ENCODE peak calls at places on chromosome 20, in seven cellular contexts. One of them, this sample, is unnamed.

GRCh38 chr20:19021406-19022117 is 190.9 kb upstream of the SLC24A3 start:
- DNase-seq in IMR-90: no peak
- DNase-seq in mesenchymal stem cell: no peak
- DNase-seq in mesendoderm: no peak
- DNase-seq in H9: no peak
- DNase-seq in trophoblast cell: no peak
- DNase-seq in H1: peak
- DNase-seq in this sample: no peak

GRCh38 chr20:4068708-4069107 is 53.4 kb upstream of the RNF24 start:
- DNase-seq in trophoblast cell: no peak
- DNase-seq in IMR-90: no peak
- DNase-seq in H9: no peak
- DNase-seq in H1: no peak
- DNase-seq in mesenchymal stem cell: no peak
- DNase-seq in mesendoderm: no peak
- DNase-seq in this sample: no peak

GRCh38 chr20:4011226-4011975 is 4.0 kb downstream of the RNF24 start:
- DNase-seq in H1: no peak
- DNase-seq in H9: no peak
- DNase-seq in mesendoderm: no peak
- DNase-seq in IMR-90: peak
- DNase-seq in mesenchymal stem cell: peak
- DNase-seq in trophoblast cell: no peak
- DNase-seq in this sample: no peak

GRCh38 chr20:45878076-45878731 is 2.8 kb upstream of the ZSWIM1 start:
- DNase-seq in IMR-90: no peak
- DNase-seq in H1: no peak
- DNase-seq in trophoblast cell: no peak
- DNase-seq in mesendoderm: no peak
- DNase-seq in mesenchymal stem cell: no peak
- DNase-seq in H9: no peak
- DNase-seq in this sample: no peak

GRCh38 chr20:33677991-33678431 is 3.8 kb upstream of the NECAB3 start:
- DNase-seq in H9: no peak
- DNase-seq in IMR-90: no peak
- DNase-seq in H1: no peak
- DNase-seq in trophoblast cell: no peak
- DNase-seq in mesenchymal stem cell: no peak
- DNase-seq in mesendoderm: no peak
- DNase-seq in this sample: no peak

GRCh38 chr20:33653900-33654596 is 8.1 kb upstream of the C20orf144 start:
- DNase-seq in H1: no peak
- DNase-seq in mesenchymal stem cell: no peak
- DNase-seq in mesendoderm: peak
- DNase-seq in H9: peak
- DNase-seq in IMR-90: no peak
- DNase-seq in trophoblast cell: peak
- DNase-seq in this sample: no peak

GRCh38 chr20:14947536-14947935 is 610.1 kb upstream of the FLRT3 start:
- DNase-seq in mesenchymal stem cell: no peak
- DNase-seq in H1: no peak
- DNase-seq in trophoblast cell: no peak
- DNase-seq in H9: no peak
- DNase-seq in IMR-90: no peak
- DNase-seq in mesendoderm: peak
- DNase-seq in this sample: no peak

GRCh38 chr20:24612799-24613775 is 143.7 kb downstream of the SYNDIG1 start:
- DNase-seq in H9: no peak
- DNase-seq in mesenchymal stem cell: no peak
- DNase-seq in mesendoderm: no peak
- DNase-seq in trophoblast cell: no peak
- DNase-seq in H1: no peak
- DNase-seq in IMR-90: peak
- DNase-seq in this sample: no peak

GRCh38 chr20:4951299-4951698 is 50.0 kb downstream of the SLC23A2 start:
- DNase-seq in H1: no peak
- DNase-seq in mesendoderm: peak
- DNase-seq in IMR-90: peak
- DNase-seq in H9: no peak
- DNase-seq in mesenchymal stem cell: peak
- DNase-seq in trophoblast cell: no peak
- DNase-seq in this sample: no peak

GRCh38 chr20:38049800-38050199 is 16.3 kb downstream of the RPRD1B start:
- DNase-seq in mesendoderm: peak
- DNase-seq in H9: no peak
- DNase-seq in H1: no peak
- DNase-seq in trophoblast cell: peak
- DNase-seq in IMR-90: peak
- DNase-seq in mesenchymal stem cell: peak
- DNase-seq in this sample: no peak

GRCh38 chr20:31604567-31605030 is 490 bp upstream of the ID1 start:
- DNase-seq in trophoblast cell: peak
- DNase-seq in H9: no peak
- DNase-seq in mesendoderm: no peak
- DNase-seq in mesenchymal stem cell: no peak
- DNase-seq in IMR-90: no peak
- DNase-seq in H1: no peak
- DNase-seq in this sample: no peak

GRCh38 chr20:25540273-25540672 is 45.1 kb downstream of the NINL start:
- DNase-seq in IMR-90: no peak
- DNase-seq in H1: no peak
- DNase-seq in mesendoderm: peak
- DNase-seq in mesenchymal stem cell: no peak
- DNase-seq in H9: peak
- DNase-seq in trophoblast cell: no peak
- DNase-seq in this sample: peak

GRCh38 chr20:4730782-4731181 is 9.1 kb downstream of the PRND start:
- DNase-seq in mesendoderm: peak
- DNase-seq in IMR-90: peak
- DNase-seq in trophoblast cell: no peak
- DNase-seq in mesenchymal stem cell: peak
- DNase-seq in H9: no peak
- DNase-seq in H1: no peak
- DNase-seq in this sample: no peak

GRCh38 chr20:52150440-52151258 is 40.9 kb downstream of the ZFP64 start:
- DNase-seq in H9: no peak
- DNase-seq in trophoblast cell: peak
- DNase-seq in mesendoderm: peak
- DNase-seq in IMR-90: peak
- DNase-seq in H1: no peak
- DNase-seq in mesenchymal stem cell: peak
- DNase-seq in this sample: peak

GRCh38 chr20:4601630-4602296 is 119.9 kb upstream of the PRND start:
- DNase-seq in mesendoderm: no peak
- DNase-seq in H1: no peak
- DNase-seq in trophoblast cell: no peak
- DNase-seq in IMR-90: no peak
- DNase-seq in mesenchymal stem cell: peak
- DNase-seq in H9: no peak
- DNase-seq in this sample: no peak

GRCh38 chr20:13995086-13995665 is at the start of gene MACROD2:
- DNase-seq in IMR-90: peak
- DNase-seq in H1: peak
- DNase-seq in trophoblast cell: peak
- DNase-seq in mesenchymal stem cell: peak
- DNase-seq in mesendoderm: peak
- DNase-seq in H9: peak
- DNase-seq in this sample: peak

GRCh38 chr20:11083841-11084240 is 410.0 kb upstream of the JAG1 start:
- DNase-seq in mesendoderm: no peak
- DNase-seq in mesenchymal stem cell: no peak
- DNase-seq in IMR-90: peak
- DNase-seq in H9: no peak
- DNase-seq in H1: no peak
- DNase-seq in trophoblast cell: no peak
- DNase-seq in this sample: no peak

GRCh38 chr20:48051810-48052491 is 266.7 kb upstream of the SULF2 start:
- DNase-seq in mesenchymal stem cell: peak
- DNase-seq in H1: no peak
- DNase-seq in H9: no peak
- DNase-seq in mesendoderm: no peak
- DNase-seq in trophoblast cell: no peak
- DNase-seq in IMR-90: peak
- DNase-seq in this sample: no peak

GRCh38 chr20:20549267-20549612 is 163.2 kb downstream of the RALGAPA2 start:
- DNase-seq in trophoblast cell: peak
- DNase-seq in mesendoderm: no peak
- DNase-seq in H9: no peak
- DNase-seq in H1: no peak
- DNase-seq in IMR-90: no peak
- DNase-seq in mesenchymal stem cell: no peak
- DNase-seq in this sample: no peak

GRCh38 chr20:44598413-44599290 is 16.3 kb downstream of the PKIG start:
- DNase-seq in IMR-90: no peak
- DNase-seq in H9: no peak
- DNase-seq in trophoblast cell: no peak
- DNase-seq in mesenchymal stem cell: peak
- DNase-seq in mesendoderm: peak
- DNase-seq in H1: no peak
- DNase-seq in this sample: no peak

GRCh38 chr20:61222699-61223098 is 29.4 kb upstream of the CDH4 start:
- DNase-seq in H1: no peak
- DNase-seq in H9: no peak
- DNase-seq in mesenchymal stem cell: no peak
- DNase-seq in mesendoderm: no peak
- DNase-seq in trophoblast cell: no peak
- DNase-seq in IMR-90: no peak
- DNase-seq in this sample: no peak
- H3K23ac ChIP-seq in H1: no peak
- H3K23ac ChIP-seq in H9: no peak
- H3K23ac ChIP-seq in mesenchymal stem cell: no peak
- H3K23ac ChIP-seq in mesendoderm: no peak
- H3K23ac ChIP-seq in trophoblast cell: no peak
- H3K23ac ChIP-seq in IMR-90: no peak
- H3K23ac ChIP-seq in this sample: no peak

DNA sequence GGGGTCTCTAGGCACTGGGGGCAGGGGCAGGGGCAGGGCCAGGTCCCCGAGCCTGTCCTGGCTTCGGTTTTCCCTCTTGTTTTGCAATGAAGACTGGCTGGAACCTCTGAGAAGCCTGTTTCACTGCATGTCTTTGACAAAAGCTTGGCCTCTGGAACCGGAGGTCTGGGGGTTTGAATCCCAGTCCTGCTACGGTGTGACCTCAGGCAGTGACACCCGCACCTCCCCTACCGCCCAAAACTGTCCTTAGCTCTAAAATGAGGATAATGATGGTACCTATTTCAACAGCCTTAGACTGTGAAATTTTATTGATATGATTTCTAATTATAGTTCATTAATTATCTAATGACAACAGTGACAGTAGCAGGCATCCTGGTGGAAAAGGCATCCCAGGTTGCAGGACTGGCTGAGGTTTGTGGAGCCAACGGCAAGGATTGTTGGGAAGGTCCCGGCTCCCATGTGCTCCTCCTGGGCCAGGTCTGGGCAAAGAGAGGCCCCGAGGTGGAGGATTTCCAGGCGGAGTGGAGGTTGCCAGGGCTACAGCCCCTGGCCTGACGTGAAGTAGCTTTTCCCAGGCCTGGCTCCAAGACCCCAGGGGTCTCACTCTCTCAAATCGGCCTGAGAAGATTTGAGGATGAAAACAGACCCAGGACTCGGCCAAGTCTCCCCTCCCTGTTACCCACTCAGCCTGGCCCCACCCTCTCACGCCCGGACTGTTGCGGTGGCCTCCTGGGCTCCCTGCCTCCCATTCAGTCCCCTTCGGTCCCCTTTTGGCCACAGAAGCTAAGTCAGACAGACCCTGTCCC is 57.9 kb downstream of the SNAI1 start:
- DNase-seq in H9: no peak
- DNase-seq in trophoblast cell: peak
- DNase-seq in mesendoderm: no peak
- DNase-seq in H1: no peak
- DNase-seq in IMR-90: no peak
- DNase-seq in mesenchymal stem cell: no peak
- DNase-seq in this sample: no peak
- H2AK5ac ChIP-seq in H9: no peak
- H2AK5ac ChIP-seq in trophoblast cell: peak
- H2AK5ac ChIP-seq in mesendoderm: no peak
- H2AK5ac ChIP-seq in H1: no peak
- H2AK5ac ChIP-seq in IMR-90: peak
- H2AK5ac ChIP-seq in mesenchymal stem cell: no peak
- H2AK5ac ChIP-seq in this sample: peak

GRCh38 chr20:34968020-34968775 is 12.5 kb downstream of the MYH7B start:
- DNase-seq in H9: no peak
- DNase-seq in IMR-90: no peak
- DNase-seq in mesenchymal stem cell: no peak
- DNase-seq in H1: no peak
- DNase-seq in trophoblast cell: no peak
- DNase-seq in mesendoderm: no peak
- DNase-seq in this sample: no peak

GRCh38 chr20:34965051-34965450 is 9.4 kb downstream of the MYH7B start:
- DNase-seq in H9: no peak
- DNase-seq in trophoblast cell: no peak
- DNase-seq in H1: no peak
- DNase-seq in mesenchymal stem cell: no peak
- DNase-seq in mesendoderm: no peak
- DNase-seq in IMR-90: no peak
- DNase-seq in this sample: no peak

GRCh38 chr20:34964486-34964885 is 8.8 kb downstream of the MYH7B start:
- DNase-seq in trophoblast cell: no peak
- DNase-seq in mesendoderm: no peak
- DNase-seq in H9: no peak
- DNase-seq in H1: no peak
- DNase-seq in mesenchymal stem cell: no peak
- DNase-seq in IMR-90: no peak
- DNase-seq in this sample: no peak

GRCh38 chr20:34970193-34971037 is 14.7 kb downstream of the MYH7B start:
- DNase-seq in H9: no peak
- DNase-seq in H1: no peak
- DNase-seq in IMR-90: no peak
- DNase-seq in mesendoderm: no peak
- DNase-seq in trophoblast cell: no peak
- DNase-seq in mesenchymal stem cell: no peak
- DNase-seq in this sample: no peak

GRCh38 chr20:34967421-34967820 is 11.8 kb downstream of the MYH7B start:
- DNase-seq in mesendoderm: no peak
- DNase-seq in IMR-90: no peak
- DNase-seq in H1: no peak
- DNase-seq in H9: no peak
- DNase-seq in trophoblast cell: no peak
- DNase-seq in mesenchymal stem cell: no peak
- DNase-seq in this sample: no peak
- H4K8ac ChIP-seq in mesendoderm: no peak
- H4K8ac ChIP-seq in IMR-90: no peak
- H4K8ac ChIP-seq in H1: no peak
- H4K8ac ChIP-seq in H9: no peak
- H4K8ac ChIP-seq in trophoblast cell: no peak
- H4K8ac ChIP-seq in mesenchymal stem cell: no peak
- H4K8ac ChIP-seq in this sample: no peak

DNA sequence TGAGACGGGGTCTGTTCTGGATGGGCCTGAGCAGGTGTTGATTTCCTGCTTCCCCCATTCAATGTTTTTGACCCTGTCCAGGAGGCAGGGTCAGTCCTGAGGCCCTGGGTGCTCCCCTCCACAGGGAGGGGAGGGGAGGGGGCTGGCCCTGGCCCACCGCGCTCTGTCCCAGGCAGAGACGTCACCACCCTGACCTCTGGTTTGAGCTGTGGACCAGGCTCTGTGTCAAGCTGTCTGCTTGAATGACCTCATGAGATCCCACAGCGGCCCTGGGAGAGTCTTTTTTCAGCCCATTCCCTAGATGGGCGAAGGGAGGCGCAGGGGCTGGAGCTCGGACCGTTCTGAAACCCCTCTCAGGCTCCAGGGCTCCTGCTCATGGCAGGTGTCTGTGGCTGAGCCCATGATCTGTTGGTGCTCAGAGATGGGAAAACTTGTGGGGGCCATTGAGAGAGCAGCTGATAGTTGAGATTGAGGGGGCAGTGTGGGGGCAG is 8.9 kb upstream of the LKAAEAR1 start:
- DNase-seq in mesenchymal stem cell: no peak
- DNase-seq in IMR-90: no peak
- DNase-seq in H1: no peak
- DNase-seq in mesendoderm: peak
- DNase-seq in H9: peak
- DNase-seq in trophoblast cell: no peak
- DNase-seq in this sample: no peak
- H3K23ac ChIP-seq in mesenchymal stem cell: no peak
- H3K23ac ChIP-seq in IMR-90: no peak
- H3K23ac ChIP-seq in H1: no peak
- H3K23ac ChIP-seq in mesendoderm: no peak
- H3K23ac ChIP-seq in H9: no peak
- H3K23ac ChIP-seq in trophoblast cell: no peak
- H3K23ac ChIP-seq in this sample: no peak

This sample was measured in neuronal stem cell.